ENCODE peak calls at places on chromosome 21, in six cellular contexts. Q is colonic mucosa, X is IMR-90, Z is choroid plexus epithelial cell, A is PC-3, W is GM12865. E is an unnamed sample.

GRCh38 chr21:37582613-37583012 is 216.0 kb downstream of the DYRK1A start:
- DNase-seq in Q (no peak), Z (peak; percentile 89), X (peak; percentile 77), W (peak; percentile 50), A (peak; percentile 68), E (no peak)

GRCh38 chr21:28633803-28634572 is 358.7 kb downstream of the LTN1 start:
- DNase-seq in X (peak; percentile 95), Q (no peak), A (peak; percentile 91), W (no peak), Z (peak; percentile 50), E (no peak)

GRCh38 chr21:44010429-44010828 is 1.7 kb upstream of the TRAPPC10 start:
- DNase-seq in X (no peak), Z (peak; percentile 71), Q (no peak), A (no peak), W (no peak), E (no peak)

GRCh38 chr21:29673096-29673610 is 266.6 kb downstream of the GRIK1 start:
- DNase-seq in X (no peak), A (no peak), Z (no peak), W (no peak), Q (no peak), E (no peak)

GRCh38 chr21:26769613-26770188 is 75.5 kb downstream of the ADAMTS1 start:
- DNase-seq in Q (no peak), X (peak; percentile 73), A (peak; percentile 63), W (no peak), Z (peak; percentile 81), E (peak; percentile 44)

GRCh38 chr21:28705616-28706015 is 287.1 kb downstream of the LTN1 start:
- DNase-seq in Q (no peak), Z (peak; percentile 37), W (no peak), X (peak; percentile 33), A (no peak), E (no peak)

GRCh38 chr21:20023199-20023598 is 975.0 kb upstream of the NCAM2 start:
- DNase-seq in Q (no peak), X (no peak), Z (peak; percentile 7), W (no peak), A (peak; percentile 19), E (no peak)

GRCh38 chr21:40845621-40846020 is 1.3 kb downstream of the DSCAM start:
- DNase-seq in Q (no peak), A (peak; percentile 17), X (peak; percentile 3), Z (no peak), W (no peak), E (no peak)

GRCh38 chr21:25350056-25350455 is 257.2 kb downstream of the MRPL39 start:
- DNase-seq in W (peak; percentile 46), A (peak; percentile 78), Z (peak; percentile 76), X (peak; percentile 60), Q (no peak), E (peak; percentile 5)

GRCh38 chr21:26719750-26720149 is 125.5 kb downstream of the ADAMTS1 start:
- DNase-seq in Q (no peak), Z (no peak), X (no peak), A (no peak), W (no peak), E (no peak)

GRCh38 chr21:26909972-26910371 is 56.9 kb downstream of the ADAMTS5 start:
- DNase-seq in W (no peak), A (peak; percentile 25), Q (no peak), Z (peak; percentile 70), X (no peak), E (no peak)

GRCh38 chr21:22791986-22792560 is 1793.9 kb downstream of the NCAM2 start:
- DNase-seq in X (peak; percentile 38), Q (peak; percentile 18), A (peak; percentile 77), W (peak; percentile 42), Z (peak; percentile 77), E (peak; percentile 58)

GRCh38 chr21:19999369-20000272 is 998.6 kb upstream of the NCAM2 start:
- DNase-seq in Q (no peak), Z (no peak), W (peak; percentile 21), A (no peak), X (no peak), E (no peak)

GRCh38 chr21:43854773-43855633 is 10.0 kb upstream of the AGPAT3 start:
- DNase-seq in A (no peak), X (no peak), Z (no peak), W (peak; percentile 80), Q (no peak), E (no peak)

GRCh38 chr21:44347911-44348451 is 5.4 kb upstream of the TRPM2 start:
- DNase-seq in Z (no peak), W (no peak), A (no peak), X (no peak), Q (no peak), E (peak; percentile 32)

GRCh38 chr21:43925609-43926008 is 60.6 kb downstream of the AGPAT3 start:
- DNase-seq in W (no peak), X (no peak), A (no peak), Z (no peak), Q (no peak), E (no peak)

GRCh38 chr21:43865471-43866181 is 603 bp downstream of the AGPAT3 start:
- DNase-seq in A (peak; percentile 25), X (peak; percentile 15), Z (peak; percentile 28), W (peak; percentile 63), Q (peak; percentile 69), E (no peak)

GRCh38 chr21:16454371-16454770 is 724.6 kb downstream of the USP25 start:
- DNase-seq in Z (peak; percentile 58), W (no peak), X (no peak), A (no peak), Q (no peak), E (no peak)

GRCh38 chr21:18155508-18156193 is 89.0 kb upstream of the CHODL start:
- DNase-seq in Z (peak; percentile 63), X (no peak), Q (no peak), A (peak; percentile 9), W (peak; percentile 14), E (peak; percentile 57)

GRCh38 chr21:27326293-27326692 is 359.4 kb upstream of the ADAMTS5 start:
- DNase-seq in A (peak; percentile 25), X (no peak), Z (no peak), W (no peak), Q (no peak), E (no peak)

GRCh38 chr21:29540289-29540688 is 241.6 kb downstream of the BACH1 start:
- DNase-seq in W (no peak), A (no peak), X (peak; percentile 31), Q (no peak), Z (peak; percentile 22), E (no peak)

GRCh38 chr21:44448651-44449131 is 6.6 kb upstream of the LRRC3 start:
- DNase-seq in A (no peak), Q (no peak), X (no peak), W (no peak), Z (no peak), E (no peak)

DNA sequence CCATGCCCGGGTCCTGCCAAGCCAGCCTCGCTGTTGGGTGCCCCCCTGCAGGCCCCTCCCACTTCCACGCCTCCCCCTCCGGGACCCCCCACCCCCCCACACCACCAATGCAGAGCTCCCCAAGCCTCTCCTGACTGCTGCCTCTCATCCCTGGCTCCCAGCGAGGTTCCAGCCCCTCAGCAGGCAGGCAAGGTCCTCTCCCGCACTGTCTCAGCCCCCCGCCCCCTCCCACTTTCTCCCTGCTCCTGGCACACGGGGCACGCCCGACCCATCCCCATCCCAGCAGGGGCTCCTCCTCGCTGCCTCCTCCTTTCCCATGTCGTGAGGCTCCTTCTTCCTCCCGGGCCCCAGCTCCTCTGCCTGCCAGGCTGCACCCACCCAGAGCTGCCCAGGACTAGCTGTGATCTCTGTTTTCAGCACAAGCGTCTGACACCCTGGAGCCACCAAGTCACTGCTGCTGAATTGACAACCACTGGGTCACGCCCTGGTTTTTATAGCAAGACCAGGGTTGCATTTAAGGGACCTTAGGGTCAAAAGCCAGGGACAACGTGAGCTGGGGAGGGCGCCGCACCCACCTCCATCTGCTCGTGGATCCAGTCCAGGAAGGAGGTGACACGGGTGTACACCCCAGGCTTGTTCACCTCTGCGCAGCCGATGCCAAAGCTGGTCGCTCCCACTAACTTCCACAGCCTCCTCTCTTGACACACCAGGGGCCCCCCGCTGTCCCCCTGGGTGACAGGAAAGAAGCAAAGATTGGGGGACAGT is 9.0 kb upstream of the TFF1 start:
- DNase-seq in X (no peak), Z (no peak), Q (peak; percentile 85), A (no peak), W (no peak), E (no peak)
- H3K4me3 ChIP-seq in X (no peak overlapping the region), Z (no peak overlapping the region), Q (no peak overlapping the region), A (no peak overlapping the region), W (no peak overlapping the region), E (no peak overlapping the region)

GRCh38 chr21:15004721-15005370 is 60.0 kb downstream of the NRIP1 start:
- DNase-seq in Q (no peak), X (peak; percentile 73), Z (no peak), W (no peak), A (no peak), E (no peak)
- H3K4me3 ChIP-seq in Q (no peak overlapping the region), X (peak overlapping the region; percentile 36), Z (no peak overlapping the region), W (no peak overlapping the region), A (no peak overlapping the region), E (peak overlapping the region; percentile 22)

DNA sequence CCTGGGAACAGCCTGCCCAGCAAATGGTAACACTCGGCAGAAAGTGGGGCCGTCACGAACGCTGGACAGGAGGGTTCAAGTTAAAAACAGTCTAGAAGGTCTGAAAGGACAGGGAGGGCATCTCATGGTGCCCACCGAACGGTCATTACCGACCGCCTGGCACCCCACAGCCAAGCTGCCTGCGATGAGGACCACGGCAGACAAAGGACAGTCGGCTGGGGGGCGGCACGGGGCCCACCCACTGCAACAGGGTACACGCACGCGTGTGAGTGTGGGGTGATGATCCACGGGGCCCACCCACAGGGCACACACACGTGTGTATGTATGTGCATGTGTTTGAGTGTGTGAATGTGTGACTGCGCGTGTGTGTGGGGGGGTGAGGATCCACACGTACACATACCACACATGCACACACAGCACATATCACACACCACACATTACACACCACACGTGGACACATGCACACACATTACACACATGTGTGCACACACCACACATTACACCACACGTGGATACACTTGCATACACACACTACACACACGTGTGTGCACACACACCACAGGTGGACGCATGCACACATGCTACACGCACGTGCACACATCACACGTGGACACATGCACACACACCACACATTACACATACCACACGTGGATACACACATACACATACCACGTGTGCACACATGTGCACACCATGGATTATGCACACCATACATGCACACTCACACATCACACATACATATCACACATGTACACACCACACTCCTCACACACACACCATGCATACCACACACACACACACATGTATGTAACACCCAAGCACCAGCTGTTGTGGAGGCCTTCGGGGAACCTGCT is 63.2 kb downstream of the SLC19A1 start:
- DNase-seq in Z (no peak), A (no peak), Q (no peak), W (no peak), X (no peak), E (no peak)
- H3K4me3 ChIP-seq in Z (no peak overlapping the region), A (no peak overlapping the region), Q (no peak overlapping the region), W (no peak overlapping the region), X (no peak overlapping the region), E (peak overlapping the region; percentile 59)

GRCh38 chr21:46127239-46128105 is 27.9 kb downstream of the FTCD start:
- DNase-seq in Z (no peak), W (no peak), Q (no peak), A (no peak), X (no peak), E (no peak)
- H3K4me3 ChIP-seq in Z (no peak overlapping the region), W (no peak overlapping the region), Q (no peak overlapping the region), A (no peak overlapping the region), X (no peak overlapping the region), E (no peak overlapping the region)

E was measured in Jurkat, Clone E6-1.